ENCODE peak calls at places on chromosomes 3 and 15, in seven cellular contexts. I is A549, U is lower leg skin, Z is IMR-90, O is right lobe of liver, V is adrenal gland, T is HCT116. L is an unnamed sample.

GRCh38 chr15:60648928-60649679 is 170.2 kb upstream of the ICE2 start:
- DNase-seq in I (no peak), U (no peak), Z (no peak), O (no peak), V (no peak), T (no peak), L (no peak)

GRCh38 chr3:189071452-189071851 is 100.3 kb upstream of the TPRG1 start:
- DNase-seq in I (no peak), U (no peak), Z (no peak), O (no peak), V (no peak), T (no peak), L (no peak)

GRCh38 chr15:56817266-56817665 is 84.0 kb upstream of the ZNF280D start:
- DNase-seq in I (no peak), U (no peak), Z (peak; percentile 65), O (no peak), V (no peak), T (no peak), L (no peak)

GRCh38 chr3:175672119-175672689 is 813.1 kb downstream of the NAALADL2 start:
- DNase-seq in I (peak; percentile 1), U (no peak), Z (peak; percentile 63), O (no peak), V (no peak), T (no peak), L (no peak)

GRCh38 chr3:197076446-197076845 is 46.8 kb upstream of the MELTF start:
- DNase-seq in I (no peak), U (no peak), Z (no peak), O (no peak), V (no peak), T (no peak), L (no peak)

GRCh38 chr3:155138677-155139076 is 58.6 kb downstream of the MME start:
- DNase-seq in I (no peak), U (no peak), Z (no peak), O (no peak), V (no peak), T (no peak), L (no peak)

GRCh38 chr3:264394-265156 is 68.0 kb downstream of the CHL1 start:
- DNase-seq in I (peak; percentile 50), U (no peak), Z (peak; percentile 97), O (no peak), V (no peak), T (no peak), L (no peak)

GRCh38 chr3:29649815-29650547 is 369.1 kb downstream of the RBMS3 start:
- DNase-seq in I (no peak), U (no peak), Z (peak; percentile 75), O (no peak), V (no peak), T (no peak), L (no peak)

GRCh38 chr3:106214641-106215040 is 345.8 kb upstream of the CBLB start:
- DNase-seq in I (no peak), U (no peak), Z (no peak), O (no peak), V (no peak), T (no peak), L (no peak)

GRCh38 chr15:68292967-68293366 is 15.4 kb downstream of the FEM1B start:
- DNase-seq in I (no peak), U (no peak), Z (no peak), O (no peak), V (no peak), T (no peak), L (no peak)

GRCh38 chr15:55970286-55970685 is 23.1 kb downstream of the NEDD4 start:
- DNase-seq in I (no peak), U (no peak), Z (no peak), O (no peak), V (no peak), T (no peak), L (no peak)

GRCh38 chr3:124833710-124834332 is 53.3 kb downstream of the ITGB5 start:
- DNase-seq in I (no peak), U (no peak), Z (no peak), O (no peak), V (no peak), T (no peak), L (no peak)

GRCh38 chr3:4752201-4753072 is 226.8 kb upstream of the BHLHE40 start:
- DNase-seq in I (peak; percentile 75), U (no peak), Z (peak; percentile 10), O (peak; percentile 58), V (no peak), T (no peak), L (no peak)

GRCh38 chr3:132554437-132554836 is 42.6 kb upstream of the ACKR4 start:
- DNase-seq in I (no peak), U (no peak), Z (peak; percentile 51), O (peak; percentile 57), V (no peak), T (no peak), L (no peak)

GRCh38 chr3:124346487-124346886 is 354.6 kb upstream of the ROPN1 start:
- DNase-seq in I (no peak), U (no peak), Z (no peak), O (peak; percentile 32), V (no peak), T (no peak), L (no peak)

GRCh38 chr3:29153811-29154210 is 127.1 kb upstream of the RBMS3 start:
- DNase-seq in I (no peak), U (no peak), Z (no peak), O (no peak), V (no peak), T (no peak), L (no peak)

GRCh38 chr3:140122183-140122582 is 187.2 kb downstream of the CLSTN2 start:
- DNase-seq in I (no peak), U (no peak), Z (no peak), O (no peak), V (no peak), T (no peak), L (no peak)

GRCh38 chr15:56767315-56767714 is 34.0 kb upstream of the ZNF280D start:
- DNase-seq in I (no peak), U (no peak), Z (no peak), O (no peak), V (no peak), T (no peak), L (no peak)

GRCh38 chr3:179068779-179069530 is 2.7 kb downstream of the ZMAT3 start:
- DNase-seq in I (peak; percentile 30), U (no peak), Z (peak; percentile 40), O (no peak), V (no peak), T (no peak), L (no peak)

GRCh38 chr3:179069762-179070390 is 1.7 kb downstream of the ZMAT3 start:
- DNase-seq in I (no peak), U (no peak), Z (peak; percentile 58), O (no peak), V (no peak), T (no peak), L (no peak)

GRCh38 chr3:179071161-179071568 is 444 bp downstream of the ZMAT3 start:
- DNase-seq in I (peak; percentile 15), U (no peak), Z (peak; percentile 67), O (no peak), V (no peak), T (no peak), L (no peak)

GRCh38 chr3:179073816-179074215 is 2.2 kb upstream of the ZMAT3 start:
- DNase-seq in I (no peak), U (no peak), Z (no peak), O (no peak), V (no peak), T (no peak), L (no peak)

DNA sequence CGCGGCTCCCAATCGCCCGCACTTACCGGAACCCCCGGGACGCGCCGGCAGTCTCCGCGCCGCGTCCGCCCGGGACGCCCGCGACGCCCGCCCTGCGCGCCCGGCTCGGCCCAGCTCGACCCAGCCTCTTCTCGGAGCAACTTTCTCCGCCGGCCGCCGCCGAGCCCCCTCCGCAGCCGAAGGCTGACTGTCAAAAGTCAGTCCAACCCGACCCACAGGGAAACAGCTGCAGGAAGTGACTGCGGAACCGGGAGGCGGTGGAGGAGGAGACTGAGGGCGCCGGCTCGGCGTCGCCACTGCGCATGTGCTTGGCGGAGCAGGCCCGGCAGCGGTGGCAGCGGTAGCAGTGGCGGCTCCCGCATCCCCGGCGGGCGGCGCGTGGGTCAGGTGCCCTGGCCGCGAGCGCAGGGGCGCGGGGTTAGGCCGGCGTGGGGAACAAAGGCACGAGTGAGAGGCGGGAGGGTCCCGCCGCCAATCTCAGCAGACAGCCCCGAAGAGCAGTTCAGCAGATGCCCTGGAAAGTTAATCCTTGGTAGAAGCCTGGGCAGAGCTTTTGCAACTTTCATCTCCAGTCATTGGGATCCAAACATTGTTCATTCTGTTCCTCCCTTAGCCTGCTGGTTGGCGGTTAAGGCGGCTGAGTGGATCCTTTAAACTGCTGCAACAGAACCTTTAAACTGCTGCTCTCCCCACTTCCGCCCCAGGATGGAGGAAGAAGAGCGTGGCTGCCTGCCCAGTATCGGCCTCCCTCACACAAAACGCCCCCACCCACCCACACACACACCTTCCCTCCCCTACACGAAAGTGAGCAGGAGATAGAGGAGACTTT is at the start of gene ZMAT3:
- DNase-seq in I (peak; percentile 55), U (peak; percentile 78), Z (peak; percentile 82), O (peak; percentile 91), V (peak; percentile 88), T (peak; percentile 34), L (peak; percentile 17)
- TF ChIP-seq POLR2A in I (peak; percentile 92), U (no peak), Z (peak; percentile 75), O (peak; percentile 84), V (peak; percentile 57), T (peak; percentile 76), L (no peak)

DNA sequence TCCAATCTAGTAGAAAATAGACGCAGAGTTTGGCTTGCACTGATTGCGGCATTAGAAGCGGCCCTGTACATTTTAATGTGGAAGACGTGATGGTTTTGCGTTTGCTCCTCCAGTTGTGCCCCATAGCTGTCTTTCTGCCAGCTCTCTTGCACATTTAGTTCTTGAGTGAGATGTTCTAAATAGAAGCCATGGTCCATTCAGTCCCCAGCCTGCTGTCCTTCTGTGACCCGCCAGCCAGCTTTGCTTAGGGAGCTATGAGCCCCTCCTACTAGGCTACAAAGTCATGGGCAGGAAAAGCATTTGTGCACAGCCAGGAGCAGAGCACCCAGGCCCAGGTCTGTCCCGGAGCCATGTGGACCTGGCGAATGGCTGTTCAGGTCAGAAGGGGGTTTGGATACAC is 50.3 kb downstream of the APBA2 start:
- DNase-seq in I (no peak), U (no peak), Z (no peak), O (no peak), V (no peak), T (no peak), L (no peak)
- H3K4me3 ChIP-seq in I (no peak overlapping the region), U (no peak overlapping the region), Z (no peak overlapping the region), O (no peak overlapping the region), V (no peak overlapping the region), T (no peak overlapping the region), L (no peak overlapping the region)

GRCh38 chr3:85605066-85605465 is 646.3 kb downstream of the CADM2 start:
- DNase-seq in I (no peak), U (no peak), Z (no peak), O (no peak), V (no peak), T (no peak), L (no peak)

DNA sequence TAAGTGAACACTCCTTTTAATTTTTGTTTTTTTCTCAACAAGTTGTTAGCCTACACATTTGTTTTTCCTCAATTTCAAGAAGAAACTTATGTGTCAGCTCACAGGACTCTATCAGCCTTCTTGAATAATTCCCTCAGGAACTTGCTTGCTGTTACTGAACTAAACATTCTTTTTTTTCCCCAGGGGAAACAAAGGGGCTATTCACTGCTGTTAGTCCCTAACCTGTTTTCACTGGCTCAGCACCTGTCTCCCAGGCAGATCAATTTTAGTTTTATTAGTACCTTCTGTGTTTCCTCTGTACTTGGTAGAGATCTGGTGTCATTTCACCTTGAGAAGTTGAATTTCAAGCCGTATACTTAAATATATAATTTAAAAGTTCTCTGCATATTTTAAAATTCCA is 644.6 kb downstream of the CADM2 start:
- DNase-seq in I (no peak), U (no peak), Z (no peak), O (no peak), V (no peak), T (no peak), L (no peak)
- TF ChIP-seq POLR2A in I (no peak), U (no peak), Z (no peak), O (no peak), V (no peak), T (no peak), L (no peak)

GRCh38 chr15:59591372-59591771 is 20.2 kb upstream of the GCNT3 start:
- DNase-seq in I (no peak), U (no peak), Z (no peak), O (no peak), V (no peak), T (no peak), L (no peak)
- H3K4me3 ChIP-seq in I (no peak overlapping the region), U (no peak overlapping the region), Z (no peak overlapping the region), O (no peak overlapping the region), V (no peak overlapping the region), T (no peak overlapping the region), L (no peak overlapping the region)